ENCODE peak calls at places on chromosome 19, in four cellular contexts. One of them, this sample, is unnamed.

GRCh38 chr19:19463348-19464117 is 51.8 kb downstream of the TSSK6 start:
- DNase-seq in HEK293T: no peak
- DNase-seq in HT-29: no peak
- DNase-seq in EL: peak
- DNase-seq in this sample: no peak

GRCh38 chr19:31338069-31338767 is 11.0 kb downstream of the TSHZ3 start:
- DNase-seq in HEK293T: peak
- DNase-seq in HT-29: peak
- DNase-seq in EL: peak
- DNase-seq in this sample: no peak

GRCh38 chr19:2524840-2525723 is 49.2 kb downstream of the GADD45B start:
- DNase-seq in HEK293T: no peak
- DNase-seq in HT-29: peak
- DNase-seq in EL: peak
- DNase-seq in this sample: peak

GRCh38 chr19:8155318-8155717 is 5.9 kb upstream of the FBN3 start:
- DNase-seq in HEK293T: no peak
- DNase-seq in HT-29: no peak
- DNase-seq in EL: no peak
- DNase-seq in this sample: no peak

GRCh38 chr19:4367781-4368127 is 24.4 kb downstream of the MPND start:
- DNase-seq in HEK293T: no peak
- DNase-seq in HT-29: no peak
- DNase-seq in EL: no peak
- DNase-seq in this sample: no peak

GRCh38 chr19:1491114-1491848 is at the start of gene REEP6:
- DNase-seq in HEK293T: no peak
- DNase-seq in HT-29: no peak
- DNase-seq in EL: no peak
- DNase-seq in this sample: no peak

GRCh38 chr19:31448221-31448657 is 99.0 kb upstream of the TSHZ3 start:
- DNase-seq in HEK293T: no peak
- DNase-seq in HT-29: no peak
- DNase-seq in EL: peak
- DNase-seq in this sample: peak

GRCh38 chr19:48962029-48962848 is 2.9 kb upstream of the FTL start:
- DNase-seq in HEK293T: no peak
- DNase-seq in HT-29: peak
- DNase-seq in EL: peak
- DNase-seq in this sample: peak

GRCh38 chr19:15595069-15595468 is 19.9 kb upstream of the CYP4F8 start:
- DNase-seq in HEK293T: no peak
- DNase-seq in HT-29: no peak
- DNase-seq in EL: no peak
- DNase-seq in this sample: no peak

GRCh38 chr19:9801976-9802375 is 16.9 kb downstream of the FBXL12 start:
- DNase-seq in HEK293T: no peak
- DNase-seq in HT-29: no peak
- DNase-seq in EL: no peak
- DNase-seq in this sample: no peak

GRCh38 chr19:11321206-11322126 is 18.0 kb downstream of the RAB3D start:
- DNase-seq in HEK293T: no peak
- DNase-seq in HT-29: no peak
- DNase-seq in EL: no peak
- DNase-seq in this sample: no peak

GRCh38 chr19:54882758-54883157 is 8.7 kb downstream of the FCAR start:
- DNase-seq in HEK293T: no peak
- DNase-seq in HT-29: peak
- DNase-seq in EL: no peak
- DNase-seq in this sample: no peak

GRCh38 chr19:14425696-14426138 is 6.6 kb upstream of the DDX39A start:
- DNase-seq in HEK293T: no peak
- DNase-seq in HT-29: no peak
- DNase-seq in EL: peak
- DNase-seq in this sample: no peak

GRCh38 chr19:19405919-19406877 is 723 bp downstream of the GATAD2A start:
- DNase-seq in HEK293T: peak
- DNase-seq in HT-29: no peak
- DNase-seq in EL: peak
- DNase-seq in this sample: peak

GRCh38 chr19:11745871-11746270 is 7.1 kb upstream of the ZNF823 start:
- DNase-seq in HEK293T: no peak
- DNase-seq in HT-29: no peak
- DNase-seq in EL: no peak
- DNase-seq in this sample: no peak

GRCh38 chr19:32642771-32643170 is 32.2 kb downstream of the ANKRD27 start:
- DNase-seq in HEK293T: no peak
- DNase-seq in HT-29: no peak
- DNase-seq in EL: no peak
- DNase-seq in this sample: no peak

GRCh38 chr19:55486971-55487883 is 1.0 kb upstream of the SSC5D start:
- DNase-seq in HEK293T: no peak
- DNase-seq in HT-29: peak
- DNase-seq in EL: peak
- DNase-seq in this sample: no peak

GRCh38 chr19:7860902-7861618 is 13.1 kb downstream of the PRR36 start:
- DNase-seq in HEK293T: no peak
- DNase-seq in HT-29: no peak
- DNase-seq in EL: no peak
- DNase-seq in this sample: no peak

GRCh38 chr19:47778954-47779351 is 450 bp downstream of the SELENOW start:
- DNase-seq in HEK293T: no peak
- DNase-seq in HT-29: peak
- DNase-seq in EL: no peak
- DNase-seq in this sample: no peak

GRCh38 chr19:46863818-46864629 is 3.2 kb downstream of the ARHGAP35 start:
- DNase-seq in HEK293T: no peak
- DNase-seq in HT-29: peak
- DNase-seq in EL: peak
- DNase-seq in this sample: peak

GRCh38 chr19:50172726-50173125 is 9.6 kb upstream of the IZUMO2 start:
- DNase-seq in HEK293T: no peak
- DNase-seq in HT-29: no peak
- DNase-seq in EL: no peak
- DNase-seq in this sample: no peak

GRCh38 chr19:5130371-5131030 is 161.6 kb downstream of the KDM4B start:
- DNase-seq in HEK293T: no peak
- DNase-seq in HT-29: no peak
- DNase-seq in EL: no peak
- DNase-seq in this sample: no peak

GRCh38 chr19:35816262-35816661 is 3.6 kb upstream of the PRODH2 start:
- DNase-seq in HEK293T: no peak
- DNase-seq in HT-29: no peak
- DNase-seq in EL: no peak
- DNase-seq in this sample: no peak

GRCh38 chr19:3359850-3360493 is 6.4 kb upstream of the NFIC start:
- DNase-seq in HEK293T: peak
- DNase-seq in HT-29: no peak
- DNase-seq in EL: no peak
- DNase-seq in this sample: no peak

GRCh38 chr19:54549224-54549623 is 24.4 kb upstream of the LILRA2 start:
- DNase-seq in HEK293T: no peak
- DNase-seq in HT-29: no peak
- DNase-seq in EL: no peak
- DNase-seq in this sample: no peak

GRCh38 chr19:55666343-55667005 is 8.6 kb upstream of the EPN1 start:
- DNase-seq in HEK293T: no peak
- DNase-seq in HT-29: no peak
- DNase-seq in EL: no peak
- DNase-seq in this sample: no peak

GRCh38 chr19:48102870-48103751 is 7.5 kb downstream of the PLA2G4C start:
- DNase-seq in HEK293T: peak
- DNase-seq in HT-29: peak
- DNase-seq in EL: peak
- DNase-seq in this sample: no peak

GRCh38 chr19:22052644-22053013 is 345 bp downstream of the ZNF257 start:
- DNase-seq in HEK293T: no peak
- DNase-seq in HT-29: no peak
- DNase-seq in EL: no peak
- DNase-seq in this sample: no peak

GRCh38 chr19:35852029-35852780 is at the start of gene NPHS1:
- DNase-seq in HEK293T: no peak
- DNase-seq in HT-29: no peak
- DNase-seq in EL: no peak
- DNase-seq in this sample: no peak

GRCh38 chr19:55340144-55340783 is 588 bp downstream of the KMT5C start:
- DNase-seq in HEK293T: no peak
- DNase-seq in HT-29: peak
- DNase-seq in EL: no peak
- DNase-seq in this sample: no peak

GRCh38 chr19:4557971-4558941 is 1.2 kb downstream of the SEMA6B start:
- DNase-seq in HEK293T: peak
- DNase-seq in HT-29: peak
- DNase-seq in EL: no peak
- DNase-seq in this sample: peak

GRCh38 chr19:7657047-7657779 is 11.6 kb upstream of the RETN start:
- DNase-seq in HEK293T: no peak
- DNase-seq in HT-29: no peak
- DNase-seq in EL: no peak
- DNase-seq in this sample: no peak

GRCh38 chr19:33849551-33850147 is 53.0 kb downstream of the KCTD15 start:
- DNase-seq in HEK293T: no peak
- DNase-seq in HT-29: no peak
- DNase-seq in EL: no peak
- DNase-seq in this sample: no peak